ENCODE peak calls at places on chromosomes 5 and 9, in four cellular contexts. M is GM12891, F is GM12878, K is K562. P is an unnamed sample.

GRCh38 chr5:176844706-176845391 is 34.5 kb downstream of the UNC5A start:
- DNase-seq in M (no peak), F (no peak), K (no peak), P (no peak)

GRCh38 chr9:130689937-130690700 is 3.5 kb upstream of the EXOSC2 start:
- DNase-seq in M (no peak), F (peak; percentile 53), K (peak; percentile 92), P (no peak)

GRCh38 chr5:27810458-27810857 is 772.1 kb upstream of the CDH9 start:
- DNase-seq in M (no peak), F (no peak), K (no peak), P (no peak)

GRCh38 chr5:115398726-115399125 is 102.3 kb upstream of the CCDC112 start:
- DNase-seq in M (no peak), F (no peak), K (no peak), P (no peak)

GRCh38 chr5:8879248-8879647 is 666.6 kb downstream of the SEMA5A start:
- DNase-seq in M (no peak), F (peak; percentile 12), K (no peak), P (no peak)

GRCh38 chr9:18601956-18602355 is 128.0 kb downstream of the ADAMTSL1 start:
- DNase-seq in M (no peak), F (no peak), K (no peak), P (no peak)

GRCh38 chr5:130805601-130806000 is 359.5 kb downstream of the HINT1 start:
- DNase-seq in M (no peak), F (no peak), K (no peak), P (no peak)

GRCh38 chr9:4811824-4812223 is 19.1 kb downstream of the RCL1 start:
- DNase-seq in M (no peak), F (no peak), K (no peak), P (no peak)

GRCh38 chr5:44862808-44863207 is 54.1 kb downstream of the MRPS30 start:
- DNase-seq in M (no peak), F (no peak), K (no peak), P (no peak)

GRCh38 chr5:43358338-43358737 is 45.1 kb upstream of the HMGCS1 start:
- DNase-seq in M (no peak), F (no peak), K (no peak), P (no peak)

GRCh38 chr9:18976368-18977238 is 56.4 kb downstream of the SAXO1 start:
- DNase-seq in M (no peak), F (no peak), K (no peak), P (no peak)

GRCh38 chr9:125119643-125120286 is 23.6 kb downstream of the SCAI start:
- DNase-seq in M (no peak), F (no peak), K (peak; percentile 44), P (no peak)

GRCh38 chr5:97182571-97183099 is 412 bp downstream of the RIOK2 start:
- DNase-seq in M (no peak), F (no peak), K (peak; percentile 23), P (no peak)

GRCh38 chr9:90003046-90003355 is 398.2 kb downstream of the GADD45G start:
- DNase-seq in M (no peak), F (no peak), K (no peak), P (no peak)

GRCh38 chr5:40605295-40605958 is 74.3 kb upstream of the PTGER4 start:
- DNase-seq in M (no peak), F (no peak), K (no peak), P (peak; percentile 55)

GRCh38 chr9:94697972-94698581 is 28.4 kb upstream of the AOPEP start:
- DNase-seq in M (no peak), F (no peak), K (no peak), P (no peak)
- TF ChIP-seq SPI1 in M (no peak), F (no peak), K (no peak), P (no peak)

DNA sequence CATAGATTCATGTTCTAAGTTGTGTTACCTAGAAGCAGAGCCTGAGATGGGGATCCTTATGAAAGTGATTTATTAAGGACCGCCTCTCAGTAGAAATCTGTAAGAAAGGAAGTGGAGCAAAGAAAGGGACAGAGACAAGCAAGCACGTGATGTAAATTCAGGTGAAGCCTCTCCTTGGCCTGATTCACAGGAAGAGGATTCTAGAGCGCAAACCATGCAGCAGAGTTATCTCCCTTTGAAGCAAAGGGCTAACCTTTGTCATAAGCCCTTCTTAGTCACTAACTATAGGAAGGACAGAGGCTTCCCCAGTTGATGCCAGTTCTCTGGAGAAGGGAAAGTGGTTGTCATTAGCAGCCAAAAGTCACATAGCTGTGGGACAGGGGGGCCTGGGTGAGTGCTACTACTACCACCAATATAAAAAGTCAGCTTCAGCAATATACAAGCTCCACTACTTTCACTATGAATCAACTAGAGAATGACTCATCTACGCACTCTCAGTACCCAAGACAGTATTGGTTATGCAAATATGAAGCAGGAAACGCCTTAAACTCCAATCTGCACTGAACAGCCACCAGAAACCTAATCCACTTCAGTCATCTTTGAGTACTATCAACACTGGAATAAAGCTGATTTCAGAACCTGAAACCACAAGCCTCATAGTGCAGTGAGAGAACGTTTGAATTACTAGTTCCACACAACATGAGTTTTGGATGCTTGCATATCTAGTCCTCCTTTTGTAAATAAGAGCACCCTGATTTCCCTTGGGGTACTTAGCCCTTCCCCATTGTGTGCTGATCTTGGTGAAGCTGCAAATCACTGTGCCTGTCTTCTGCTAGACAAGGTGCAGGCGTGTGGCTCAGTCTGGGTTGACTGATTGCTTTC is 162.7 kb downstream of the ZNF608 start:
- DNase-seq in M (peak; percentile 33), F (peak; percentile 89), K (peak; percentile 77), P (no peak)
- TF ChIP-seq SPI1 in M (no peak), F (no peak), K (no peak), P (no peak)

GRCh38 chr9:97635026-97635425 is 1.4 kb downstream of the NCBP1 start:
- DNase-seq in M (no peak), F (no peak), K (no peak), P (no peak)

GRCh38 chr9:97632406-97632991 is 669 bp downstream of the TSTD2 start:
- DNase-seq in M (no peak), F (no peak), K (no peak), P (no peak)

GRCh38 chr9:97632992-97633858 is at the start of the genes NCBP1 and TSTD2:
- DNase-seq in M (peak; percentile 82), F (peak; percentile 92), K (peak; percentile 98), P (peak; percentile 95)

GRCh38 chr9:97636903-97637302 is 3.3 kb downstream of the NCBP1 start:
- DNase-seq in M (no peak), F (no peak), K (peak; percentile 17), P (peak; percentile 30)

GRCh38 chr9:97633859-97634485 is 351 bp downstream of the NCBP1 start:
- DNase-seq in M (no peak), F (no peak), K (no peak), P (no peak)
- TF ChIP-seq SPI1 in M (no peak), F (no peak), K (no peak), P (no peak)

DNA sequence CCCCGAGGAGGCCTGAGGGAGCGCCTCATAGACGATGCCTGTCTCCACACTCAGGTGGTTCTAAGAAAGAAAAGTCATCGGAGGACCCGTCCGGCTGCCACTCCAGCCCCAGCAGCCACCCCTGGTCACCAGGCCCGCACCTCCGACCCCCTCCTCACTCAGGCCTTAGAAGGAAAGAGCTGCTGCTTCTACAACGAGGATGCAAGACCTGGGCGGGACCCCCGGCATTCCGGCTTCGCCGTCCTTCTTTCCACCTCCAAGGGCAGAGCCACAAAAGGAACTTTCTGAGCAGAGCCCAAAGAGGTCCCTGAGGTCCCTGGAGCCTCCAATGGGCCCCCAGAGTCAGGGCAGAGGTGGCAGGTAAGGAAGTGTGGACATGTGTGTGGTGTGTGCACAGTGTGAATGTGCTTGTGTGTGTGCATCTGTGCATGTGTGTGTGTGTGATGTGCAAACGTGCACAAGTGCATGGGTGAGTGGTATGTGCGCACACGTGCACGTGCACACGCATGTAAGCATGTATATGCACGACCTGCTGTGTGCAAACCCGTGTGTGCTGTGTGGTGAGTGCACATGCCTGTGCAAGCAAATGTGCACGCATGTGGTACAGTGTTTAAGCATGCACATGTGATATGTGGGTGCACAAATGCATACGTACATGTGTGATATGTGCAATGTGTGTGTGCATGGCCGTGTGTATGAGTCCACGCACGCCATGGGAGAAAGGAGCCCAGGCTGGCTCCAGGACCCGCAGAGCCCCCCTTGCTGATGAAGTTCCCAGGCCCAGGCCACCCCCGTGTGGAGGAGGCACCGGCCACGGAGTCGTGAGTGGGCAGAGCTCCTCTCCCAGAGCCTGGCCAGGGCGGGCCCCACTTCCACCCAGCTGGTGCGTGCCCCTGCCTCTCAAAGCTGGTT is 27.7 kb upstream of the TMEM250 start:
- DNase-seq in M (no peak), F (no peak), K (no peak), P (no peak)
- TF ChIP-seq SPI1 in M (no peak), F (no peak), K (no peak), P (no peak)

GRCh38 chr9:16540996-16541668 is 329.3 kb downstream of the BNC2 start:
- DNase-seq in M (no peak), F (no peak), K (no peak), P (no peak)
- TF ChIP-seq SPI1 in M (no peak), F (no peak), K (no peak), P (no peak)

GRCh38 chr9:114433720-114434255 is 46.0 kb upstream of the AKNA start:
- DNase-seq in M (peak; percentile 37), F (no peak), K (no peak), P (no peak)
- TF ChIP-seq SPI1 in M (no peak), F (no peak), K (no peak), P (no peak)

GRCh38 chr9:112334319-112334828 is 955 bp upstream of the PTBP3 start:
- DNase-seq in M (no peak), F (no peak), K (peak; percentile 59), P (no peak)
- TF ChIP-seq SPI1 in M (no peak), F (no peak), K (no peak), P (no peak)

DNA sequence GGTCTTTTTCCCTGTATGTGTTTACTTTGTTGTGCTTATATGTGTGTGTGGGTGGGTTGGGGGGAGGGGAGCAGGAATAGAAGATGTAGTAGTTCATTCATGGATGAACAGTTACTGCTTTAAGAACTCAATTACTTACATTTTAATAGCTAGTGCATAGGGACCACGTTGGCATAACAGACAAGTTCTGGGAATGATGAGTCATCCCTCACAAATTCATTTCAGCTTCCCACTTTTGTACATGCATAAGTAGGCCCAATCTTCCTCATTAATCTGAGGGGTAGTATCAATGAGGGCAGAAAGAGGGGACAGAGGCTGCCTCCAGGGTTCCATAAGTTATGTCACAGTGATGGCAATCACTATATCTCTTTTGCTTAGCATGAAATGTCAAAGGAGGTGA is 36.9 kb downstream of the PRDM6 start:
- DNase-seq in M (no peak), F (no peak), K (peak; percentile 30), P (no peak)
- TF ChIP-seq SPI1 in M (no peak), F (no peak), K (no peak), P (no peak)

GRCh38 chr9:136941231-136942111 is 3.1 kb downstream of the FBXW5 start:
- DNase-seq in M (no peak), F (no peak), K (no peak), P (no peak)
- TF ChIP-seq SPI1 in M (no peak), F (no peak), K (no peak), P (no peak)